ENCODE peak calls at places on chromosome 11, in ten cellular contexts. W, Q, G, Z, Y, L, E, H, B and T are unnamed samples.

GRCh38 chr11:118175031-118175531 is 1.4 kb downstream of the SCN2B start:
- DNase-seq in W (no peak), Q (peak), G (no peak), Z (no peak), Y (no peak), L (peak), E (no peak), H (no peak), B (no peak), T (peak)

GRCh38 chr11:13008625-13009475 is at the start of gene RASSF10:
- DNase-seq in W (no peak), Q (peak), G (no peak), Z (peak), Y (no peak), L (no peak), E (peak), H (no peak), B (peak), T (peak)

GRCh38 chr11:133906241-133906640 is 50.5 kb downstream of the IGSF9B start:
- DNase-seq in W (no peak), Q (no peak), G (no peak), Z (no peak), Y (no peak), L (no peak), E (no peak), H (no peak), B (no peak), T (no peak)

GRCh38 chr11:113994077-113994954 is 19.4 kb downstream of the HTR3A start:
- DNase-seq in W (peak), Q (peak), G (peak), Z (peak), Y (no peak), L (no peak), E (peak), H (no peak), B (peak), T (peak)

GRCh38 chr11:119964136-119965025 is 173.5 kb downstream of the TRIM29 start:
- DNase-seq in W (no peak), Q (no peak), G (no peak), Z (no peak), Y (no peak), L (no peak), E (no peak), H (no peak), B (no peak), T (no peak)

GRCh38 chr11:98736813-98737212 is 283.9 kb upstream of the CNTN5 start:
- DNase-seq in W (no peak), Q (peak), G (no peak), Z (no peak), Y (no peak), L (no peak), E (no peak), H (no peak), B (no peak), T (peak)

GRCh38 chr11:125257185-125257584 is 92.6 kb downstream of the PKNOX2 start:
- DNase-seq in W (no peak), Q (peak), G (no peak), Z (no peak), Y (no peak), L (no peak), E (no peak), H (no peak), B (peak), T (no peak)

GRCh38 chr11:121418625-121419114 is 33.4 kb upstream of the SORL1 start:
- DNase-seq in W (peak), Q (no peak), G (peak), Z (peak), Y (no peak), L (no peak), E (no peak), H (no peak), B (no peak), T (peak)

GRCh38 chr11:115151010-115151409 is 353.2 kb downstream of the CADM1 start:
- DNase-seq in W (no peak), Q (no peak), G (no peak), Z (no peak), Y (no peak), L (no peak), E (no peak), H (no peak), B (no peak), T (peak)